ENCODE peak calls at places on chromosomes 13 and 19, in four cellular contexts. One of them, this sample, is unnamed.

GRCh38 chr19:31377736-31378135 is 28.5 kb upstream of the TSHZ3 start:
- DNase-seq in amniotic stem cell: no peak
- DNase-seq in SHP77: no peak
- DNase-seq in fibroblast of the conjunctiva: no peak
- DNase-seq in this sample: no peak

GRCh38 chr19:56108447-56109195 is 12.5 kb downstream of the ZNF787 start:
- DNase-seq in amniotic stem cell: no peak
- DNase-seq in fibroblast of the conjunctiva: no peak
- DNase-seq in SHP77: no peak
- DNase-seq in this sample: no peak

GRCh38 chr13:112772929-112773328 is 83.1 kb downstream of the ATP11A start:
- DNase-seq in fibroblast of the conjunctiva: no peak
- DNase-seq in amniotic stem cell: no peak
- DNase-seq in SHP77: no peak
- DNase-seq in this sample: no peak

GRCh38 chr19:35582760-35583159 is 3.2 kb upstream of the PMIS2 start:
- DNase-seq in amniotic stem cell: no peak
- DNase-seq in fibroblast of the conjunctiva: no peak
- DNase-seq in SHP77: no peak
- DNase-seq in this sample: no peak

GRCh38 chr13:30108913-30109237 is 198.5 kb downstream of the KATNAL1 start:
- DNase-seq in amniotic stem cell: no peak
- DNase-seq in SHP77: no peak
- DNase-seq in fibroblast of the conjunctiva: no peak
- DNase-seq in this sample: no peak

GRCh38 chr19:5560156-5560555 is 7.6 kb downstream of the TINCR start:
- DNase-seq in amniotic stem cell: no peak
- DNase-seq in SHP77: no peak
- DNase-seq in fibroblast of the conjunctiva: no peak
- DNase-seq in this sample: no peak

GRCh38 chr13:27124571-27124970 is 47.0 kb downstream of the USP12 start:
- DNase-seq in amniotic stem cell: no peak
- DNase-seq in SHP77: no peak
- DNase-seq in fibroblast of the conjunctiva: no peak
- DNase-seq in this sample: no peak

GRCh38 chr13:95269756-95270155 is 31.5 kb downstream of the ABCC4 start:
- DNase-seq in fibroblast of the conjunctiva: no peak
- DNase-seq in SHP77: no peak
- DNase-seq in amniotic stem cell: no peak
- DNase-seq in this sample: no peak

GRCh38 chr19:634975-635652 is 1.8 kb upstream of the POLRMT start:
- DNase-seq in fibroblast of the conjunctiva: no peak
- DNase-seq in amniotic stem cell: no peak
- DNase-seq in SHP77: no peak
- DNase-seq in this sample: no peak

GRCh38 chr19:35774274-35775045 is 904 bp upstream of the ARHGAP33 start:
- DNase-seq in SHP77: peak
- DNase-seq in amniotic stem cell: no peak
- DNase-seq in fibroblast of the conjunctiva: no peak
- DNase-seq in this sample: no peak

GRCh38 chr13:35549481-35549880 is 73.0 kb upstream of the MAB21L1 start:
- DNase-seq in SHP77: no peak
- DNase-seq in fibroblast of the conjunctiva: peak
- DNase-seq in amniotic stem cell: peak
- DNase-seq in this sample: no peak

GRCh38 chr13:95896302-95896701 is 156.9 kb downstream of the UGGT2 start:
- DNase-seq in amniotic stem cell: peak
- DNase-seq in SHP77: no peak
- DNase-seq in fibroblast of the conjunctiva: peak
- DNase-seq in this sample: no peak

GRCh38 chr19:7852851-7853759 is 21.1 kb downstream of the PRR36 start:
- DNase-seq in amniotic stem cell: peak
- DNase-seq in fibroblast of the conjunctiva: no peak
- DNase-seq in SHP77: peak
- DNase-seq in this sample: peak

GRCh38 chr13:46866150-46866549 is 30.7 kb downstream of the HTR2A start:
- DNase-seq in amniotic stem cell: no peak
- DNase-seq in SHP77: no peak
- DNase-seq in fibroblast of the conjunctiva: peak
- DNase-seq in this sample: peak

GRCh38 chr19:31943305-31943704 is 402.1 kb upstream of the ZNF507 start:
- DNase-seq in fibroblast of the conjunctiva: no peak
- DNase-seq in SHP77: peak
- DNase-seq in amniotic stem cell: no peak
- DNase-seq in this sample: no peak

GRCh38 chr13:77902319-77902963 is 16.2 kb downstream of the EDNRB start:
- DNase-seq in SHP77: no peak
- DNase-seq in fibroblast of the conjunctiva: no peak
- DNase-seq in amniotic stem cell: no peak
- DNase-seq in this sample: no peak

GRCh38 chr13:23941216-23941615 is 43.9 kb upstream of the C1QTNF9B start:
- DNase-seq in fibroblast of the conjunctiva: no peak
- DNase-seq in SHP77: no peak
- DNase-seq in amniotic stem cell: no peak
- DNase-seq in this sample: no peak

GRCh38 chr19:3609779-3610719 is 3.4 kb upstream of the TBXA2R start:
- DNase-seq in SHP77: no peak
- DNase-seq in amniotic stem cell: no peak
- DNase-seq in fibroblast of the conjunctiva: no peak
- DNase-seq in this sample: no peak

GRCh38 chr13:98274921-98275487 is 97.9 kb upstream of the RNF113B start:
- DNase-seq in SHP77: no peak
- DNase-seq in fibroblast of the conjunctiva: no peak
- DNase-seq in amniotic stem cell: no peak
- DNase-seq in this sample: no peak